ENCODE peak calls at places on chromosome 13, in nine cellular contexts. G is AML-193; T is HFFc6; P is MM.1S; M is GM03348; H is NCI-H2029; S is amniotic stem cell; F is activated CD4-positive, alpha-beta T cell treated with anti-CD3 and anti-CD28 coated beads, Interleukin-2, amount 50 U/mL, for 1 hour; W is NCI-H1092 treated with DMSO at 0.1 percent for 48 hours. U is an unnamed sample.
A peak's percentile ranks its signal among the peaks of the same experiment; 100 is the strongest.

GRCh38 chr13:111668451-111668850 is 348.0 kb downstream of the TEX29 start:
- DNase-seq in H (no peak), T (no peak), W (no peak), F (no peak), G (no peak), S (no peak), P (no peak), M (no peak), U (no peak)

GRCh38 chr13:25928941-25929505 is 122.8 kb downstream of the SHISA2 start:
- DNase-seq in S (no peak), P (no peak), F (no peak), H (no peak), T (no peak), W (no peak), M (no peak), G (no peak), U (no peak)

GRCh38 chr13:58324130-58324529 is 692.6 kb downstream of the PCDH17 start:
- DNase-seq in M (no peak), G (peak; percentile 93), H (no peak), T (no peak), P (no peak), S (no peak), F (no peak), W (no peak), U (peak; percentile 78)

GRCh38 chr13:106796280-106797047 is 228.5 kb upstream of the ARGLU1 start:
- DNase-seq in W (no peak), G (no peak), P (no peak), M (no peak), S (no peak), F (no peak), H (peak; percentile 30), T (no peak), U (no peak)

GRCh38 chr13:31198524-31198923 is 1.3 kb upstream of the B3GLCT start:
- DNase-seq in T (no peak), W (no peak), P (no peak), G (peak; percentile 61), H (no peak), F (no peak), S (no peak), M (no peak), U (peak; percentile 59)

GRCh38 chr13:103395140-103395539 is 328.9 kb upstream of the SLC10A2 start:
- DNase-seq in P (no peak), F (no peak), T (no peak), G (no peak), W (no peak), S (no peak), M (no peak), H (no peak), U (no peak)

GRCh38 chr13:83824561-83824960 is 57.7 kb downstream of the SLITRK1 start:
- DNase-seq in S (no peak), T (no peak), H (no peak), G (no peak), M (no peak), W (no peak), F (no peak), P (no peak), U (no peak)

GRCh38 chr13:46146898-46147297 is 35.1 kb downstream of the LCP1 start:
- DNase-seq in W (no peak), F (no peak), M (peak; percentile 61), T (peak; percentile 8), H (no peak), P (no peak), G (no peak), S (no peak), U (no peak)

GRCh38 chr13:40083841-40084240 is 428.4 kb downstream of the COG6 start:
- DNase-seq in P (no peak), H (no peak), M (no peak), F (no peak), G (no peak), W (no peak), T (no peak), S (no peak), U (no peak)

GRCh38 chr13:44932171-44932849 is 57.0 kb downstream of the NUFIP1 start:
- DNase-seq in F (no peak), M (peak; percentile 23), P (no peak), H (no peak), G (no peak), W (no peak), T (peak; percentile 84), S (no peak), U (no peak)

GRCh38 chr13:113852536-113853517 is 11.0 kb downstream of the GAS6 start:
- DNase-seq in S (no peak), T (no peak), G (no peak), W (no peak), F (no peak), P (no peak), H (no peak), M (no peak), U (no peak)